ENCODE peak calls at places on chromosomes 7 and 10, in six cellular contexts. A, C, D, L, R and O are unnamed samples.
A peak's percentile ranks its signal among the peaks of the same experiment; 100 is the strongest.

GRCh38 chr7:35975851-35976454 is 175.1 kb downstream of the SEPTIN7 start:
- DNase-seq in A (no peak), D (peak; percentile 31), L (no peak), C (no peak), R (no peak), O (peak; percentile 77)

GRCh38 chr7:142066536-142066935 is 45.0 kb upstream of the MGAM2 start:
- DNase-seq in C (no peak), L (no peak), D (no peak), A (no peak), R (no peak), O (no peak)

GRCh38 chr10:19532411-19532810 is 283.8 kb upstream of the PLXDC2 start:
- DNase-seq in C (no peak), D (no peak), L (no peak), R (no peak), A (no peak), O (no peak)

GRCh38 chr10:24465899-24466615 is 257.1 kb downstream of the KIAA1217 start:
- DNase-seq in L (no peak), A (no peak), D (peak; percentile 59), C (no peak), R (no peak), O (peak; percentile 80)

GRCh38 chr7:88321694-88322093 is 15.0 kb upstream of the STEAP4 start:
- DNase-seq in C (no peak), D (no peak), R (no peak), A (no peak), L (no peak), O (no peak)

GRCh38 chr10:102233997-102234396 is 7.3 kb downstream of the PITX3 start:
- DNase-seq in D (no peak), A (no peak), C (no peak), R (no peak), L (no peak), O (no peak)

GRCh38 chr10:58952747-58953466 is 223.5 kb upstream of the PHYHIPL start:
- DNase-seq in D (peak; percentile 36), R (no peak), L (no peak), C (no peak), A (no peak), O (peak; percentile 61)

GRCh38 chr7:1592299-1592842 is 22.5 kb upstream of the PSMG3 start:
- DNase-seq in R (no peak), D (no peak), C (no peak), A (no peak), L (no peak), O (no peak)

GRCh38 chr10:102225646-102226541 is at the start of gene ELOVL3:
- DNase-seq in C (peak; percentile 95), D (peak; percentile 94), L (peak; percentile 98), A (peak; percentile 88), R (peak; percentile 97), O (peak; percentile 95)

GRCh38 chr10:28263136-28263857 is 39.6 kb downstream of the MPP7 start:
- DNase-seq in R (no peak), D (peak; percentile 21), L (peak; percentile 47), A (peak; percentile 64), C (no peak), O (peak; percentile 65)

GRCh38 chr10:95327367-95327766 is 36.6 kb upstream of the PDLIM1 start:
- DNase-seq in L (no peak), D (peak; percentile 48), C (peak; percentile 56), A (peak; percentile 65), R (peak; percentile 88), O (peak; percentile 72)

GRCh38 chr7:96778263-96778662 is 68.6 kb upstream of the SEM1 start:
- DNase-seq in A (no peak), C (no peak), D (no peak), L (peak; percentile 60), R (no peak), O (no peak)

GRCh38 chr10:25026463-25026862 is 10.1 kb downstream of the THNSL1 start:
- DNase-seq in D (no peak), A (no peak), C (no peak), L (no peak), R (no peak), O (no peak)

GRCh38 chr10:73875139-73875475 is 752 bp upstream of the CAMK2G start:
- DNase-seq in R (no peak), A (no peak), C (no peak), L (no peak), D (no peak), O (no peak)

GRCh38 chr7:106126170-106126938 is 14.2 kb upstream of the SYPL1 start:
- DNase-seq in A (no peak), C (no peak), L (no peak), D (peak; percentile 42), R (no peak), O (peak; percentile 58)

GRCh38 chr10:97350138-97350537 is 15.6 kb upstream of the FRAT2 start:
- DNase-seq in R (no peak), C (no peak), D (peak; percentile 21), A (no peak), L (no peak), O (no peak)

GRCh38 chr7:37942934-37943610 is 22.6 kb downstream of the EPDR1 start:
- DNase-seq in A (no peak), D (peak; percentile 86), C (peak; percentile 82), R (peak; percentile 87), L (peak; percentile 76), O (peak; percentile 97)

GRCh38 chr10:38600696-38601095 is 506.6 kb downstream of the ZNF37A start:
- DNase-seq in C (no peak), L (no peak), R (no peak), D (no peak), A (no peak), O (no peak)

GRCh38 chr7:158193446-158193845 is 394.2 kb downstream of the PTPRN2 start:
- DNase-seq in A (no peak), D (no peak), L (no peak), R (no peak), C (no peak), O (no peak)
- TF ChIP-seq CTCF in A (no peak), D (no peak), L (no peak), R (no peak), C (no peak), O (no peak)

DNA sequence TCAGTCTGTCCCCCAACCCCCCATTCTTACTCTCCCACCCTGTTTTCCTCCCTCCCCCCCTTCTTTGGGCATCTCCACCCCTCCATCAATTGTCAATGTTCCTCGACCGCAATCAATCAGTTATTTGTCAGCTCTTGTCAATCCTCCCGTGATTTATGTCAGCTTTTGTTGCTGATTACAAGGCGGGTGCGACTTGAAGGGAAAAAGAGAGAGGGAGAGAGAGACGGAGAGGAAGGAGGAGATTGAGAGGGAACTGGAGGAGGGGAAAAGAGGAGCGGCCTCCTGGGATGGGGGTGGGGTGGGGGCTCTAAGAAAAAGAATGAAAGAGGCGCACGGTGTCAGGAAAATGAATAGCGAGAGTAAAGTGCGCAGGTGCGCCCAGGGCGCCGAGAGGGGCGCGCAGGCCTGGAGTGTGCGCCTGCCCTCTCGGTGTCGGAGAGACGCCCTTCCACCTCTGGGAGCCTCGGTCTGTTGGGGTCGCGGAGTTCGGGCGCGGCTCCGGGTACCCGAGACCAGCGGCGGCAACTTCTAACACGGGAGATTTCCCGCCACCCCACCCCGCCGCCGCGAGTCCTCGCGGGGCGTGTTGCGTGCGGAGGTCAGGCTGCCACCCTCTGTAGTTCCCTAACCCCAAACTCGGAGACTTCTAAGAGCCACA is 1.1 kb upstream of the ZNF503 start:
- DNase-seq in L (peak; percentile 59), D (peak; percentile 30), R (peak; percentile 59), C (peak; percentile 35), A (no peak), O (peak; percentile 58)
- H3K27ac ChIP-seq in L (no peak overlapping the region), D (peak overlapping the region; percentile 99), R (peak overlapping the region; percentile 87), C (peak overlapping the region; percentile 97), A (peak overlapping the region; percentile 94), O (peak overlapping the region; percentile 99)

GRCh38 chr10:33697016-33697415 is 362.5 kb upstream of the NRP1 start:
- DNase-seq in L (no peak), D (no peak), C (no peak), A (no peak), R (no peak), O (no peak)

GRCh38 chr10:33695536-33695935 is 361.1 kb upstream of the NRP1 start:
- DNase-seq in C (no peak), D (no peak), A (no peak), L (no peak), R (no peak), O (no peak)

DNA sequence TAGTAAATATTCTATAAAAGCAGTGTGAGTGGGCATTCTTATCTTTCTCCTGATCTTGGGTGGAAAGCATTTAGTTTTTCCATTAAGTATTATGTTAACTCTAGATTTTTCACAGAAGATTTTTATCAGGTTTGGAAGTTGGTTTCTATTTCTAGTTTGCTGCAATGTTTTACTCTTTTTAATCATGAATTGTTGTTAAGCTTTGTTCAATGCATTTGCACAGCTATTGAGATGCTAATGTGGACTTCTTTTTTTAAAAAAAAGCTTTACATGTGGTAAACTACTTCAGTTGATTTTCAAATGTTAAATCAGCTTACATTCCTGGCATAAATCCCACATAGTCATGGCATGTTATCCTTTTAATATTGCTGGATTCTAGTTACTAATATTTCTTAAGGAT is 363.6 kb upstream of the NRP1 start:
- DNase-seq in R (no peak), A (no peak), C (no peak), D (no peak), L (no peak), O (no peak)
- H3K4me1 ChIP-seq in R (no peaks in the 10 kb centered on the region), A (no peaks in the 10 kb centered on the region), C (no peaks in the 10 kb centered on the region), D (no peaks in the 10 kb centered on the region), L (no peaks in the 10 kb centered on the region), O (no peaks in the 10 kb centered on the region)

DNA sequence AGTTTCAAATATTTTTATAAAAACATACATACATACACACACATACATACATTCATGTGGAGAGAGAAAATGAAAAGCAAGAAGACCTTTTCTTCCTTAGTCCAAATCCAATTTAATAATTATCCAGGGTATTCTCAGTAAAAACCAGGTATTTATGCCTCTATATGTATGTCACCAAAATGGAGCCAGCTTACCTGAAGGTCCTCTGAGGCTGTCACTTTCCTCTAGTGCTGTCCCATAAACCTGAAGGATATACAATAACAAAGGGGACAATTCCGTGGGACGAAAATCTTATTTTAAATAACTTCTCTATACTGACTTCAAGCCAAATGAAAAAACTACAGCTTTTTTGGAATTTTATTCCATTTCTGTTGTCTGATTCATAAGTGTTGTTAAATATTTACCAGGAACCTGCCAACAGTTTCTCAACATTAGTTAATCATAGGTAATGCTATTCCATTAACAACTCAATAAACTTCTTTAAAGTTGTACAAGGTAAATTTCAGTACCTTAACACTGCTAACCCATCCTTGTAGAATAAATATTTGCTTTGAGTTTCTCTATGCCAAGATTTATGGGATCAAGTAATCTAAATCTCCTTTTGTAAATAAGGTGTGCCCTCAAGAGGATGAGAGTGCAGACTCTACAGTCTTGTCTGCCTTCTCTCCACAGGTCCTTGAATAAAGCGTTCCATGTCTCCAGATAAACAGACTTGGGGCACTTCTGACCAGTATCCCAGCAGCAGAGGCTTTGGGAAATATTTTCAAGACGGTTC is 260.3 kb downstream of the AHR start:
- DNase-seq in C (no peak), L (no peak), A (no peak), D (peak; percentile 11), R (no peak), O (no peak)
- TF ChIP-seq CTCF in C (no peak), L (no peak), A (no peak), D (no peak), R (no peak), O (no peak)

DNA sequence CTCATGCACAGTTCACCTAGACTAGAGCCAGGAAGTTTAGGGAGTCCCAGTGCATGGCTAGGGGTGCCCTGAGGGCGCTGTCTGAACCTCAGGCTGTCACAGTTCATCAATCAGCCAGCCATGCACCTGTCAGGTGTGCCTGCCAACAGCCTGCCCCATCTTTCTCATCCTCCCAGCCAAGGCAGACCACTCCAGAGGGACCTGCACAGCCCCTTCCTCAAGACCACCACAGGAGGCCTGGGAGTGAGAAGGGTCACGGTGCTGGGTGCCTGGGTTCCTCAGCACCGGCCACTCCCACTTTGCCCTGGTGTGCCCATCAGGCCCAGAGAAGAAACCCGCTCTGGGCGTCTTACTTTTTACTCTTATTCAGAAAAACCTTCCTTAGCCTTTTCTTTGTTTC is 8.4 kb downstream of the ATP6V1F start:
- DNase-seq in C (no peak), A (no peak), R (peak; percentile 60), L (no peak), D (no peak), O (no peak)
- H3K27ac ChIP-seq in C (no peak overlapping the region), A (no peak overlapping the region), R (no peak overlapping the region), L (no peak overlapping the region), D (no peak overlapping the region), O (no peak overlapping the region)

GRCh38 chr7:127365957-127366315 is 26.6 kb downstream of the ZNF800 start:
- DNase-seq in C (no peak), R (no peak), A (no peak), L (no peak), D (no peak), O (no peak)
- H3K4me1 ChIP-seq in C (peaks cover 36% of the 10 kb centered on the region), R (no peaks in the 10 kb centered on the region), A (no peaks in the 10 kb centered on the region), L (no peaks in the 10 kb centered on the region), D (no peaks in the 10 kb centered on the region), O (peaks cover 3% of the 10 kb centered on the region)